ENCODE peak calls at places on chromosomes 12 and 14, in seven cellular contexts. P is cardiac fibroblast, G is IMR-90, I is tibial artery, X is Caco-2, C is cardiac muscle cell, A is body of pancreas. T is an unnamed sample.

GRCh38 chr12:89353188-89353822 is 1.0 kb upstream of the DUSP6 start:
- DNase-seq in P (peak), G (peak), A (peak), X (peak), I (peak), C (peak), T (peak)

GRCh38 chr14:55015006-55015405 is 11.9 kb downstream of the WDHD1 start:
- DNase-seq in X (no peak), C (no peak), A (no peak), G (no peak), P (no peak), I (no peak), T (no peak)

GRCh38 chr14:53064461-53064860 is 88.7 kb downstream of the DDHD1 start:
- DNase-seq in P (no peak), G (peak), C (no peak), X (no peak), I (no peak), A (no peak), T (no peak)

GRCh38 chr12:4169522-4169921 is 104.0 kb upstream of the CCND2 start:
- DNase-seq in G (no peak), X (no peak), A (no peak), C (no peak), P (no peak), I (no peak), T (no peak)

GRCh38 chr14:94946244-94946643 is 176.3 kb upstream of the GSC start:
- DNase-seq in A (no peak), C (no peak), I (no peak), X (no peak), P (no peak), G (no peak), T (no peak)

GRCh38 chr12:70783455-70783854 is 137.1 kb downstream of the PTPRR start:
- DNase-seq in A (no peak), X (no peak), I (no peak), P (no peak), G (no peak), C (no peak), T (no peak)

GRCh38 chr14:99605299-99605961 is 1.4 kb upstream of the CCDC85C start:
- DNase-seq in I (peak), C (peak), P (peak), G (peak), X (peak), A (peak), T (peak)

GRCh38 chr12:104414581-104415305 is 42.0 kb upstream of the CHST11 start:
- DNase-seq in P (no peak), A (no peak), I (no peak), X (no peak), C (no peak), G (no peak), T (no peak)

GRCh38 chr14:102262894-102263462 is 42.0 kb downstream of the MOK start:
- DNase-seq in P (peak), G (peak), X (no peak), A (no peak), C (no peak), I (no peak), T (peak)

GRCh38 chr12:109666068-109666467 is 47.6 kb upstream of the FAM222A start:
- DNase-seq in P (no peak), X (no peak), C (no peak), I (no peak), A (no peak), G (no peak), T (no peak)

GRCh38 chr12:132053338-132054330 is 90.5 kb downstream of the DDX51 start:
- DNase-seq in X (no peak), I (no peak), P (no peak), A (no peak), C (no peak), G (no peak), T (no peak)

GRCh38 chr12:119423285-119423684 is 88.8 kb downstream of the CCDC60 start:
- DNase-seq in A (no peak), C (no peak), X (no peak), G (no peak), I (no peak), P (no peak), T (peak)

GRCh38 chr14:35337074-35337556 is 44.9 kb downstream of the PSMA6 start:
- DNase-seq in C (no peak), X (no peak), I (no peak), A (no peak), P (no peak), G (no peak), T (no peak)

GRCh38 chr12:82357340-82357739 is 847 bp downstream of the CCDC59 start:
- DNase-seq in A (no peak), P (no peak), C (no peak), X (no peak), G (no peak), I (no peak), T (no peak)

GRCh38 chr12:69024413-69024812 is 91.4 kb upstream of the CPM start:
- DNase-seq in A (peak), I (no peak), C (no peak), X (no peak), G (no peak), P (no peak), T (peak)

GRCh38 chr12:12533238-12533829 is 29.3 kb downstream of the DUSP16 start:
- DNase-seq in A (peak), X (peak), G (no peak), P (peak), I (no peak), C (peak), T (peak)

GRCh38 chr12:49827351-49828099 is 688 bp downstream of the NCKAP5L start:
- DNase-seq in A (peak), P (peak), X (peak), I (peak), C (peak), G (peak), T (peak)

GRCh38 chr12:107570721-107571120 is 114.9 kb upstream of the PWP1 start:
- DNase-seq in G (peak), C (no peak), A (no peak), X (no peak), P (peak), I (no peak), T (no peak)

GRCh38 chr14:88452231-88452630 is 66.8 kb downstream of the SPATA7 start:
- DNase-seq in I (no peak), C (no peak), X (no peak), P (no peak), A (no peak), G (no peak), T (no peak)
- TF ChIP-seq CTCF in I (no peak), C (no peak), X (peak), P (no peak), A (no peak), G (no peak), T (no peak)

GRCh38 chr14:104014764-104015163 is 70.7 kb upstream of the ASPG start:
- DNase-seq in I (no peak), A (no peak), X (no peak), C (no peak), P (no peak), G (no peak), T (no peak)
- TF ChIP-seq CTCF in I (no peak), A (no peak), X (no peak), C (no peak), P (no peak), G (no peak), T (no peak)

DNA sequence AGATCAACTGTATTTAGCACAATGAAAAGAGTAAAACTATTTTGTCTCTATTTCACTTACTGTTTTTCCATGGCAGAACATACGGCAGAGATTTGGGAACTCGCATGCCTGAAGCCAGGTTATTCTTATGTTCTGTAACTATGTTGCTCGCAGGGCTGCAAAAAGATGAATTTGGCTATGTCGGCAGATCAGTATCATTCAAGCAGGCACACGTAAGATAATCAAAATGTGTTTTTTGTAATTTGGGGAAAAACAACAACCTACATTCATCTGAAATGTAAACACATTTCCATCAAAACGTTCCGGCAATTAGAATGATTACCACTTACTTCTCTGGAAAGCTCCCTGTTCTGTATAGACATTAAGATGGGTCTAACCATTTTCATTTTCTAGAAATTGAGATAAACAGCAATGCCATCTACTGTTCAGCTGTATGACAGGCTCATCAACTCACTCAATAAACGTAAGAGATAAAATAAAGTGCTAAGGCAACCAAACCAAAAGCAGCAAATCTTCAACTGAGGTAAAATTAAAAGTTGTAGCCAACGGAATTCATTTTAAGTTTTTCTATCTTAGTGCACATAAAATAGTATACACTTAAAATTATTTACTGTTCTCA is 13.0 kb downstream of the GTSF1 start:
- DNase-seq in G (no peak), C (no peak), A (no peak), P (no peak), I (no peak), X (no peak), T (no peak)
- TF ChIP-seq CTCF in G (no peak), C (no peak), A (no peak), P (no peak), I (no peak), X (no peak), T (no peak)

DNA sequence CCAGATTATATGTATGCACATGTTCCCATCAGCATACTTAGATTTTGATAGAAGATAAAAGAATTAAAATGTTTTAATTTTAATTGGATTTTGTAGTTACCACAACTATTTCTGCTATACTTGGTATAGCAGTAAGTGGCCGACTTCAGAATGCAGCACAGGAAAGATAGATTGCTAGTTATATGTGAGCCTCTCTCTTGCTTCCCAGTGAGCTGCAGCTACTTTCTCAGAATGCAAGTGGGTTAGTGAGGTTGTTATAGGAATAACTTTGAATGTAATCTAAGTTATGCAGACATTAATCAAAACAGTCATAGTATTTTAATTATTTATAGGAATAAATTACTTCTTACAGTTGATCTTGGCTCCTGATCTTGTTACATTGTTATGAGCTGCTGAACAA is 240.6 kb downstream of the RAD51B start:
- DNase-seq in A (no peak), I (no peak), G (no peak), X (no peak), C (no peak), P (no peak), T (no peak)
- TF ChIP-seq CTCF in A (no peak), I (no peak), G (no peak), X (no peak), C (no peak), P (no peak), T (no peak)

GRCh38 chr12:111488271-111488670 is 82.5 kb downstream of the SH2B3 start:
- DNase-seq in A (no peak), C (no peak), X (no peak), P (peak), I (peak), G (peak), T (no peak)

GRCh38 chr12:111482464-111482863 is 76.7 kb downstream of the SH2B3 start:
- DNase-seq in C (no peak), I (no peak), A (no peak), X (no peak), P (no peak), G (no peak), T (no peak)
- TF ChIP-seq CTCF in C (peak), I (no peak), A (no peak), X (peak), P (no peak), G (peak), T (no peak)

DNA sequence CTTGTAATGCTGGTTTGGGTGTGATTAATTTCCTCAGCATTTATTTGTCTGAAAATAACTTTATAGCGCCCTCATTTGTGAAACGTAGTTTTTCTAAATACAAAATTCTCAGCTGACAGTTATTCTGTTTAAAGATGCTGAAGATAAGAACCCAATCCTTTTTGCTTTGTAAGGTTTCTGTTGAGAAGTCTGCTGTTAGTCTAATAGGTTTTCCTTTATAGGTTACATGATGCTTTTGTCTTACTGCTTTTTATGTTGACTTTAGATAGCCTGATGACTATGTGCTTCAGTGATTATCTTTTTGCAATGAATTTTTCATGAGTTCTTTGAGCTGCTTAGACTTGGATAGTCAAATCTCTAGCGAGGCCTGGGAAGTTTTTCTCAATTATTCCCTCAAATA is 168.6 kb upstream of the PDE3A start:
- DNase-seq in X (no peak), P (no peak), C (no peak), I (no peak), A (no peak), G (no peak), T (no peak)
- TF ChIP-seq CTCF in X (no peak), P (no peak), C (no peak), I (no peak), A (no peak), G (no peak), T (no peak)

DNA sequence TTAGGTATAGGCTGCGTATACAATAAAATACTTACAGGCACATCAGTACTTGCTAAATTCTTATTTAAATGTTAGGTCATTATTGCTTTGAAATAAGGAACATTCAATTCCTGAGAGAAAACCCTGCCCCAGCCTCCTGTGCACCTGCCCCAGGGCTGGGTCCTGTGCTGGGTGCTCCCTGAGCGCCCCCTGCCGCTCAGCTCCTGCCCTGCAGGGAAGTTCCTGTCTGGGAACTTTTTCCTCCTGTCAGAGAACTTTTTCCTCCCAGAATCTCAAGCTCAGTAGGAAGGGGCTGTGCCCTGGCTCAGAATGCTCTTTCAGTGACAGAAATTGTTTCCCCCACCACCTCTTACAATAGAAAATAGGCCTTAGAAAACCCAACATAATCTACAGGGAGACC is 751.1 kb downstream of the TMEM121 start:
- DNase-seq in C (no peak), I (no peak), P (no peak), G (no peak), A (no peak), X (no peak), T (peak)
- TF ChIP-seq CTCF in C (no peak), I (no peak), P (no peak), G (no peak), A (peak), X (peak), T (no peak)

GRCh38 chr12:20460956-20461355 is 92.6 kb downstream of the PDE3A start:
- DNase-seq in G (no peak), I (no peak), X (no peak), A (no peak), P (no peak), C (no peak), T (no peak)

GRCh38 chr12:20459920-20460319 is 91.6 kb downstream of the PDE3A start:
- DNase-seq in A (no peak), X (no peak), G (no peak), P (no peak), I (no peak), C (no peak), T (no peak)

GRCh38 chr12:20463920-20464524 is 95.7 kb downstream of the PDE3A start:
- DNase-seq in A (no peak), G (peak), P (peak), X (no peak), I (no peak), C (peak), T (peak)
- TF ChIP-seq CTCF in A (peak), G (peak), P (peak), X (peak), I (peak), C (peak), T (peak)

GRCh38 chr14:24409956-24410355 is 11.2 kb downstream of the NYNRIN start:
- DNase-seq in I (no peak), C (no peak), G (no peak), X (no peak), A (no peak), P (no peak), T (no peak)

GRCh38 chr14:24409217-24409616 is 10.4 kb downstream of the NYNRIN start:
- DNase-seq in A (no peak), I (no peak), G (no peak), C (no peak), P (no peak), X (no peak), T (no peak)

GRCh38 chr14:24414077-24414476 is 15.3 kb downstream of the NYNRIN start:
- DNase-seq in G (no peak), C (no peak), A (no peak), I (no peak), P (no peak), X (no peak), T (no peak)

GRCh38 chr14:24408764-24409163 is 10.0 kb downstream of the NYNRIN start:
- DNase-seq in C (no peak), A (no peak), G (no peak), I (no peak), X (no peak), P (peak), T (no peak)

DNA sequence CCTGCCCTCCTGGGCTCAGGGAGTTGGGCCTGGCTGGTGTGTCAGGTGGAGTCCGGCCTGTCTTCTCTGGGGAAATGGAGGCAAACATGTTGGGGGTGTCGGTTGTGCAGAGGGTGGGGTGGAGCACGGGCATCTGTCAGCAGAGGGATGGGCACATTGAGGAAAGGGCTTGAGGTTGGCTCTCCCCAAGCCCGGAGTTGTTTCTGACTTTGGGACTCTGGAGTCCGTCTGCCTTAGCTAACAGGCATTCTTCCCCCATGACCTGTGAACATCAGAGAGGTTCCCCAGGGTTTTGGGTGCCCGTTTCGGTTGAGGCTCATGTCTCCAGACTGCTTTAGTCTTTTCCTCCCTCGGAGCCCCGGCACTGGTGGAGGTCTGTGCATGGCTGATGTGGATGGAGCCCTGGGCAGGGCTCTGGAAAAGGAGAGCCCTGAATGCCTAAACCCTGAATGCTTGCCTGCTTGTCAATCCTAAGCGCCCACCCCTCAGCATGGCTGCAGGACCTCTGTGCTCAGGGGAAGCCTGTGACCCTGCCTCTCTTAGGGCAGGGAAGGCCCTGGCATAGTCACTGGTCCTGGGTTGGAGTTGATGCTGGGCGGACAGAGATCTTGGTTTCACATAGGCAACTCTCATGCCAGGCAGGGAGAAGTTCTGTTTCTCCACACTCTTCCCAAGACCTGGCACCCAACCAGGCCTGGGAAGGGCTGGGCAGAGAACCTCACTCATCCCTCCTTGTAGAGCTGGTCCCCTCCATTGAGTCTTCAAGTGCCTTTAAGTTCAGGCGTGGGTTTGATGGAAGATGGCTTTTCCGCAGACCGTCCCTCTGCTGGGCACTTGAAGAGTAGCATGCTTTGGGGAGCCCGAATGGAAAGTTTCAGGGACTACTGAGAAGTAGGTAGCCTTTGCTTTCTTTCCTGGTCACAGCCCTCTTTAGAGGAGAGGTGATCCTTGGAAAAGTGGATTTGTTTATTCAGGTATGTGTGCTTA is 13.0 kb downstream of the NYNRIN start:
- DNase-seq in X (no peak), I (no peak), C (peak), A (no peak), G (peak), P (peak), T (peak)
- TF ChIP-seq CTCF in X (peak), I (peak), C (peak), A (peak), G (peak), P (peak), T (peak)

T was measured in Calu3.